ENCODE peak calls at places on chromosomes 4 and X, in ten cellular contexts. I is H4; B is heart right ventricle; G is stimulated activated CD4-positive, alpha-beta T cell treated with anti-CD3 and anti-CD28 coated beads, Interleukin-15, amount 100 ng/mL, for 1 hour; N is AG09309; M is natural killer cell treated with Interleukin-12 subunit alpha and Interleukin-12 subunit beta and Interleukin-15 and Interleukin-18, amount 100 ng/mL, for 72 hours; Q is T follicular helper cell; T is stimulated activated naive B cell treated with anti-CD40 and anti-IgM and Interleukin-4, amounts not matched to agents 10 μg/mL and 1 μg/mL and 100 μg/mL, for 72 hours; W is left lung; J is globus pallidus. K is an unnamed sample.

GRCh38 chr4:165813606-165814005 is 59.4 kb upstream of the TLL1 start:
- DNase-seq in Q (no peak), N (no peak), T (no peak), G (no peak), B (no peak), W (no peak), I (no peak), J (no peak), M (no peak), K (no peak)

GRCh38 chr4:88526221-88526815 is 2.7 kb upstream of the PYURF start:
- DNase-seq in G (no peak), J (peak; percentile 12), M (no peak), B (no peak), T (no peak), N (no peak), W (no peak), I (no peak), Q (no peak), K (no peak)

GRCh38 chr4:87961993-87962791 is 13.3 kb upstream of the SPP1 start:
- DNase-seq in Q (no peak), M (no peak), G (no peak), B (no peak), J (no peak), W (no peak), N (no peak), T (no peak), I (peak; percentile 39), K (no peak)

GRCh38 chr4:19005211-19005610 is 983.7 kb upstream of the LCORL start:
- DNase-seq in N (no peak), Q (no peak), W (no peak), B (no peak), I (no peak), J (no peak), M (no peak), T (no peak), G (no peak), K (no peak)

GRCh38 chr4:187235456-187236170 is 512.0 kb upstream of the FAT1 start:
- DNase-seq in T (no peak), B (no peak), J (peak; percentile 65), N (no peak), I (no peak), M (no peak), G (no peak), Q (no peak), W (no peak), K (peak; percentile 31)

GRCh38 chr4:46836584-46836983 is 72.5 kb downstream of the COX7B2 start:
- DNase-seq in T (no peak), N (no peak), M (no peak), G (no peak), I (no peak), Q (no peak), B (no peak), J (no peak), W (no peak), K (no peak)

GRCh38 chr4:47326067-47326466 is 137.4 kb downstream of the COMMD8 start:
- DNase-seq in J (no peak), B (no peak), M (no peak), Q (no peak), N (no peak), W (no peak), I (no peak), T (no peak), G (no peak), K (no peak)

GRCh38 chr4:145821771-145822170 is 116.9 kb downstream of the ZNF827 start:
- DNase-seq in J (no peak), T (no peak), Q (no peak), M (no peak), G (no peak), I (no peak), B (no peak), N (no peak), W (no peak), K (no peak)

GRCh38 chrX:125605145-125605544 is 285.5 kb downstream of the TEX13C start:
- DNase-seq in M (no peak), J (no peak), Q (no peak), N (no peak), T (no peak), I (no peak), W (no peak), G (no peak), B (no peak), K (no peak)

GRCh38 chr4:73707918-73708577 is 32.3 kb upstream of the CXCL8 start:
- DNase-seq in M (no peak), G (no peak), N (peak; percentile 86), I (peak; percentile 92), Q (no peak), T (no peak), J (no peak), W (peak; percentile 72), B (peak; percentile 57), K (no peak)

GRCh38 chrX:149715468-149715867 is 3.6 kb downstream of the MAGEA11 start:
- DNase-seq in W (no peak), G (no peak), M (no peak), N (no peak), T (no peak), J (no peak), Q (no peak), I (no peak), B (no peak), K (no peak)

GRCh38 chrX:148309413-148309812 is 191.0 kb upstream of the AFF2 start:
- DNase-seq in J (no peak), M (no peak), T (no peak), Q (no peak), B (no peak), I (no peak), N (no peak), W (no peak), G (no peak), K (no peak)

GRCh38 chr4:788636-789297 is 37.2 kb downstream of the CPLX1 start:
- DNase-seq in I (no peak), M (no peak), Q (no peak), N (no peak), J (no peak), T (no peak), W (no peak), G (no peak), B (no peak), K (no peak)

K was measured in NCI-H510A treated with DMSO at 0.1 percent for 48 hours.